ENCODE peak calls at places on chromosome 1, in eight cellular contexts. Q, A, H, C, O, K, T and R are unnamed samples.

GRCh38 chr1:167059729-167060107 is 30.5 kb downstream of the GPA33 start:
- DNase-seq in Q (no peak), A (no peak), H (no peak), C (no peak), O (no peak), K (no peak), T (no peak), R (no peak)

GRCh38 chr1:9902060-9902452 is 8.0 kb downstream of the CTNNBIP1 start:
- DNase-seq in Q (no peak), A (no peak), H (no peak), C (no peak), O (no peak), K (no peak), T (no peak), R (no peak)

GRCh38 chr1:187871177-187871576 is 1042.4 kb downstream of the PLA2G4A start:
- DNase-seq in Q (no peak), A (no peak), H (no peak), C (no peak), O (no peak), K (no peak), T (no peak), R (no peak)

GRCh38 chr1:46132529-46133180 is at the start of gene PIK3R3:
- DNase-seq in Q (peak), A (peak), H (peak), C (peak), O (peak), K (peak), T (peak), R (peak)

GRCh38 chr1:39269791-39270342 is 65.4 kb downstream of the MACF1 start:
- DNase-seq in Q (no peak), A (no peak), H (no peak), C (no peak), O (no peak), K (no peak), T (no peak), R (no peak)

GRCh38 chr1:31568895-31569655 is 7.2 kb upstream of the TINAGL1 start:
- DNase-seq in Q (no peak), A (no peak), H (no peak), C (no peak), O (no peak), K (no peak), T (no peak), R (no peak)

GRCh38 chr1:83545450-83545849 is 453.5 kb downstream of the TTLL7 start:
- DNase-seq in Q (no peak), A (no peak), H (no peak), C (peak), O (no peak), K (no peak), T (no peak), R (no peak)

GRCh38 chr1:74681449-74681848 is 7.9 kb upstream of the ERICH3 start:
- DNase-seq in Q (no peak), A (no peak), H (no peak), C (no peak), O (no peak), K (no peak), T (no peak), R (no peak)

GRCh38 chr1:30523055-30524020 is 200.0 kb downstream of the MATN1 start:
- DNase-seq in Q (no peak), A (no peak), H (peak), C (no peak), O (no peak), K (peak), T (no peak), R (no peak)

GRCh38 chr1:166089804-166090203 is 77.0 kb downstream of the FAM78B start:
- DNase-seq in Q (no peak), A (no peak), H (no peak), C (peak), O (no peak), K (no peak), T (peak), R (no peak)

GRCh38 chr1:218460367-218460766 is 115.2 kb downstream of the TGFB2 start:
- DNase-seq in Q (no peak), A (peak), H (no peak), C (peak), O (no peak), K (peak), T (no peak), R (peak)